ENCODE peak calls at places on chromosomes 16 and 17, in four cellular contexts. One of them, this sample, is unnamed.

GRCh38 chr17:77419547-77420475 is 279.0 kb downstream of the SEC14L1 start:
- DNase-seq in K562: peak
- DNase-seq in SK-N-SH: peak
- DNase-seq in WTC11: peak
- DNase-seq in this sample: no peak

GRCh38 chr17:10737786-10738185 is 8.0 kb upstream of the TMEM220 start:
- DNase-seq in WTC11: no peak
- DNase-seq in K562: no peak
- DNase-seq in SK-N-SH: no peak
- DNase-seq in this sample: peak

GRCh38 chr16:67396159-67396774 is 3.0 kb upstream of the TPPP3 start:
- DNase-seq in SK-N-SH: peak
- DNase-seq in WTC11: peak
- DNase-seq in K562: peak
- DNase-seq in this sample: no peak

GRCh38 chr17:31538080-31538762 is 146.7 kb downstream of the RAB11FIP4 start:
- DNase-seq in K562: no peak
- DNase-seq in WTC11: no peak
- DNase-seq in SK-N-SH: no peak
- DNase-seq in this sample: no peak

GRCh38 chr17:27544350-27545131 is 86.4 kb upstream of the LGALS9 start:
- DNase-seq in SK-N-SH: no peak
- DNase-seq in K562: peak
- DNase-seq in WTC11: no peak
- DNase-seq in this sample: no peak

GRCh38 chr17:48841395-48841831 is 10.6 kb downstream of the CALCOCO2 start:
- DNase-seq in WTC11: no peak
- DNase-seq in K562: no peak
- DNase-seq in SK-N-SH: no peak
- DNase-seq in this sample: no peak

GRCh38 chr17:66755101-66755943 is 79.6 kb upstream of the CACNG5 start:
- DNase-seq in SK-N-SH: no peak
- DNase-seq in WTC11: no peak
- DNase-seq in K562: no peak
- DNase-seq in this sample: no peak

GRCh38 chr17:3683054-3683511 is 12.9 kb downstream of the P2RX5 start:
- DNase-seq in SK-N-SH: peak
- DNase-seq in WTC11: peak
- DNase-seq in K562: peak
- DNase-seq in this sample: peak

GRCh38 chr16:67528870-67529638 is 425 bp downstream of the RIPOR1 start:
- DNase-seq in K562: no peak
- DNase-seq in SK-N-SH: peak
- DNase-seq in WTC11: peak
- DNase-seq in this sample: peak

GRCh38 chr17:27491713-27492190 is 35.5 kb downstream of the KSR1 start:
- DNase-seq in K562: peak
- DNase-seq in WTC11: no peak
- DNase-seq in SK-N-SH: no peak
- DNase-seq in this sample: no peak

GRCh38 chr17:63774982-63775290 is 966 bp downstream of the DDX42 start:
- DNase-seq in SK-N-SH: no peak
- DNase-seq in K562: no peak
- DNase-seq in WTC11: no peak
- DNase-seq in this sample: no peak

GRCh38 chr17:39002991-39003715 is 36.0 kb upstream of the FBXO47 start:
- DNase-seq in K562: peak
- DNase-seq in WTC11: no peak
- DNase-seq in SK-N-SH: no peak
- DNase-seq in this sample: no peak

GRCh38 chr16:57039148-57039812 is 49.9 kb downstream of the NLRC5 start:
- DNase-seq in WTC11: no peak
- DNase-seq in K562: no peak
- DNase-seq in SK-N-SH: no peak
- DNase-seq in this sample: no peak

GRCh38 chr16:77499373-77500285 is 64.8 kb upstream of the ADAMTS18 start:
- DNase-seq in WTC11: peak
- DNase-seq in K562: no peak
- DNase-seq in SK-N-SH: no peak
- DNase-seq in this sample: no peak

GRCh38 chr17:13413001-13413400 is 188.7 kb downstream of the HS3ST3A1 start:
- DNase-seq in SK-N-SH: no peak
- DNase-seq in K562: no peak
- DNase-seq in WTC11: no peak
- DNase-seq in this sample: no peak

GRCh38 chr17:54900457-54901229 is at the start of gene TOM1L1:
- DNase-seq in K562: peak
- DNase-seq in SK-N-SH: peak
- DNase-seq in WTC11: peak
- DNase-seq in this sample: peak

GRCh38 chr16:83843657-83844056 is 35.9 kb downstream of the HSBP1 start:
- DNase-seq in K562: no peak
- DNase-seq in WTC11: peak
- DNase-seq in SK-N-SH: no peak
- DNase-seq in this sample: no peak

GRCh38 chr17:65057520-65058075 is 1.1 kb upstream of the GNA13 start:
- DNase-seq in SK-N-SH: no peak
- DNase-seq in K562: no peak
- DNase-seq in WTC11: no peak
- DNase-seq in this sample: no peak

GRCh38 chr17:35912339-35912912 is 18.1 kb downstream of the RDM1 start:
- DNase-seq in WTC11: no peak
- DNase-seq in SK-N-SH: no peak
- DNase-seq in K562: peak
- DNase-seq in this sample: no peak

GRCh38 chr17:17036520-17036998 is 5.7 kb upstream of the MPRIP start:
- DNase-seq in WTC11: no peak
- DNase-seq in K562: no peak
- DNase-seq in SK-N-SH: no peak
- DNase-seq in this sample: no peak

GRCh38 chr16:63289834-63290460 is 1253.7 kb upstream of the CDH8 start:
- DNase-seq in SK-N-SH: peak
- DNase-seq in WTC11: peak
- DNase-seq in K562: peak
- DNase-seq in this sample: peak

GRCh38 chr17:50190278-50191069 is 11.0 kb downstream of the COL1A1 start:
- DNase-seq in K562: no peak
- DNase-seq in WTC11: no peak
- DNase-seq in SK-N-SH: no peak
- DNase-seq in this sample: no peak

GRCh38 chr16:5605404-5605803 is 507.8 kb upstream of the EEF2KMT start:
- DNase-seq in K562: no peak
- DNase-seq in SK-N-SH: no peak
- DNase-seq in WTC11: no peak
- DNase-seq in this sample: no peak
- TF ChIP-seq TEAD4 in K562: no peak
- TF ChIP-seq TEAD4 in SK-N-SH: no peak
- TF ChIP-seq TEAD4 in WTC11: no peak
- TF ChIP-seq TEAD4 in this sample: no peak

GRCh38 chr16:87553174-87553573 is 49.1 kb upstream of the JPH3 start:
- DNase-seq in SK-N-SH: no peak
- DNase-seq in K562: no peak
- DNase-seq in WTC11: no peak
- DNase-seq in this sample: no peak
- TF ChIP-seq TEAD4 in SK-N-SH: no peak
- TF ChIP-seq TEAD4 in K562: no peak
- TF ChIP-seq TEAD4 in WTC11: no peak
- TF ChIP-seq TEAD4 in this sample: no peak

DNA sequence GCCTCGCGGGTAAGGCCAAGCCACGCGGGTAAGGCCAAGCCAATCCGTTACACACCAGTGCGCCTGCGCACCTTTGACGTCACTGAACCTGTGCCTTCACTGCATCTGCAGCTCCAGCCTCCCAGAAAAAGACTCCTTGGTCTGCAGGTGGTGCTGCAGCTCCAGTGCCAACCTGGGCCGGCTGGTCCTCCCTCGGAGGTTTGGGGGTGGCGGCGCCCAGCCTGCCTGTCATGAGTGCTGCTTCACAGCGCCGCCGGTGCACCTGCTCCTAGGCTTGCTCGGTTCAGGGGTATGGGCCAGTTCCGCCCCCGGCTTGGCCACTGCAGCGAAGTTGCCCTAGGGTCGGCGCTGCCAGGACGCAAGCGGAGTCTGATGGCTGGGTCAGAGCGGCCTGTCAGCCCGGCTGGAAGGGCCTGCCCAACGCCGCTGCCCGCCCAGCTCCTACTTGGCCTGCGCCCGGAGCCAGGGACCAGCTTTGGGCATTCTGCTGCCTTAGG is 146.6 kb downstream of the USP22 start:
- DNase-seq in SK-N-SH: no peak
- DNase-seq in WTC11: no peak
- DNase-seq in K562: no peak
- DNase-seq in this sample: no peak
- TF ChIP-seq TEAD4 in SK-N-SH: no peak
- TF ChIP-seq TEAD4 in WTC11: no peak
- TF ChIP-seq TEAD4 in K562: no peak
- TF ChIP-seq TEAD4 in this sample: no peak

DNA sequence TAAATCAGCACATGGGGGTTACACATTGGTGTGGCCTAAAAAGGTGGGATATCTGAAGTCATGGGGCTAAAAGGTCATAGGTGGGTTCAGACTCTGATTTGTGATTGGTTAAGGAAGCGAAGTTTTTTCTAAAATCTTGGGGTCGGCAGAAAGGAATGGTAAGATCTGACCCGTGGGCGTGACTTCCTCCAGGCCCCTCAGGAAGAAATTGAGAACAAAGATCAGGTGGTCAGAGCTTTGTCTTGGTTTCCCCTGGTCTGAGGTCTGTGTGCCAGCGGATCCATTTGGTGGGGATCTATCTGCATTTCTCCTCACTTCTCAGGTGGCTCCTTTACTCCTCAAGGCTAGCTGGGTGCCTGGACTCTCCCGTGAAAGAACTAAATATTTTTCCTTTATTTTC is 302.8 kb downstream of the ABCC12 start:
- DNase-seq in SK-N-SH: no peak
- DNase-seq in K562: no peak
- DNase-seq in WTC11: no peak
- DNase-seq in this sample: no peak
- TF ChIP-seq TEAD4 in SK-N-SH: no peak
- TF ChIP-seq TEAD4 in K562: no peak
- TF ChIP-seq TEAD4 in WTC11: no peak
- TF ChIP-seq TEAD4 in this sample: no peak

GRCh38 chr17:45749831-45750335 is 34.2 kb upstream of the CRHR1 start:
- DNase-seq in K562: no peak
- DNase-seq in SK-N-SH: no peak
- DNase-seq in WTC11: no peak
- DNase-seq in this sample: no peak
- TF ChIP-seq TEAD4 in K562: no peak
- TF ChIP-seq TEAD4 in SK-N-SH: no peak
- TF ChIP-seq TEAD4 in WTC11: no peak
- TF ChIP-seq TEAD4 in this sample: no peak

DNA sequence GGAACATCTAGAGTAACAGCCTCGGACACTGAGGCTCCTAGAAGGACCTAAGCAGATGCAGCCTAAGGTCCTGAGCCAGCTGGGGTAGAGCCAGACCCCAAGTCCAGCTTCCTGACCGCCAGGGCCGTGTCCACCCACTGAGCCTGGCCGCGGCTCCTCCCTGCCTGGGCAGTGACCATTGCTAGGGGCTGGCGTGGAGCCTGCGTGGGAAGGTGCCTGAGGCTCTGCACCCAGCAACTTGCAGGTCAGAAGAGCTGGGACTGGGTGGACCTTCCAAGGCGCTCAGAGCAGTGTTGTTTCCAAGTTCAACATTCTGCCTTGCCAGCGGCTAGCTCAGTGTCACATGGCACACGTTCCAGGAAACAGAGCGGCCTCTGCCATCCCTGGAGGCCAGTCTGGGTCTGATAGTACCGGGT is 209.6 kb upstream of the CIBAR2 start:
- DNase-seq in WTC11: no peak
- DNase-seq in K562: peak
- DNase-seq in SK-N-SH: peak
- DNase-seq in this sample: no peak
- TF ChIP-seq TEAD4 in WTC11: no peak
- TF ChIP-seq TEAD4 in K562: no peak
- TF ChIP-seq TEAD4 in SK-N-SH: no peak
- TF ChIP-seq TEAD4 in this sample: no peak

GRCh38 chr17:76252040-76252954 is 12.0 kb upstream of the RNF157 start:
- DNase-seq in WTC11: no peak
- DNase-seq in SK-N-SH: no peak
- DNase-seq in K562: no peak
- DNase-seq in this sample: no peak

GRCh38 chr17:76255801-76256429 is 9.2 kb upstream of the UBALD2 start:
- DNase-seq in K562: no peak
- DNase-seq in WTC11: no peak
- DNase-seq in SK-N-SH: no peak
- DNase-seq in this sample: no peak

GRCh38 chr17:76251478-76252039 is 11.3 kb upstream of the RNF157 start:
- DNase-seq in WTC11: no peak
- DNase-seq in SK-N-SH: no peak
- DNase-seq in K562: no peak
- DNase-seq in this sample: no peak

GRCh38 chr17:76250141-76250540 is 9.8 kb upstream of the RNF157 start:
- DNase-seq in K562: no peak
- DNase-seq in WTC11: no peak
- DNase-seq in SK-N-SH: no peak
- DNase-seq in this sample: no peak

DNA sequence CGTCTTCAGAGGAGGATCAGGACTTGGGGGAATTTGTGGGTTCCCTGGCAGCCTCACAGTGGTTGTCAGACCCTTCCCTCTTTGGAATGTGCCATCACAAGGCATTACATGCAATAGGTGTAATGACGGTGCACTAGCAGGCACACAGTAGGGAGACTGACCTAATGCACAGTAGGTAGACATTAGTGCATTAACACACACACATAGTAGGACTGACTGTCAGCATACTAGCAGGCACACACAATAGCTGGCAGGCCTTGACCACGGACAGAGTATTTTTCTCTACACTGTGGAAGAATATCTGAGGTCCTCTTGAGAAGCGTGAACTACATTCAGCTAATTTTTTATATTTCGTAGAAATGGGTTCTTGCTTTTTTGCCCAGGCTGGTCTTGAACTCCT is 10.9 kb upstream of the UBALD2 start:
- DNase-seq in K562: no peak
- DNase-seq in WTC11: no peak
- DNase-seq in SK-N-SH: no peak
- DNase-seq in this sample: no peak
- TF ChIP-seq TEAD4 in K562: no peak
- TF ChIP-seq TEAD4 in WTC11: no peak
- TF ChIP-seq TEAD4 in SK-N-SH: no peak
- TF ChIP-seq TEAD4 in this sample: no peak

DNA sequence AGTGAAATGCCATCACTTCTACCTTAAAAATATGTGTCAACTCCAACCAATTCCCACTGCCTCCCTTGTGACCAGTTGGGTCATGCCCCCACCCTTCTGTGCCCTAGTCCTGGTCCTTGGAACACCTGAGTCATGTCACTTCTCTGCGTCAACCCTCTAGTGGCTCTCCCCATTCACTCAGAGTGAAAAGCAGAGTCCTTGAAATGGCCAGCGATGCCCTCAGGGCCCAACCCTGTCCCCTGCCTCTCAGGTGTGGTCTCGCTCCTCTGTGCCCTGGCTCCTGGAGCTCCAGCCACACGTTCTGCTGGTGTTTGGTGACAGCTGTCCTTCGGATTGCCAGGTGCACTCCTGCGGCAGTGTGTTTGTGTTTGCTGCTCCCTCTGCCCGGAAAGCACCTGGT is 89.2 kb downstream of the SPECC1 start:
- DNase-seq in K562: no peak
- DNase-seq in SK-N-SH: no peak
- DNase-seq in WTC11: no peak
- DNase-seq in this sample: no peak
- TF ChIP-seq TEAD4 in K562: no peak
- TF ChIP-seq TEAD4 in SK-N-SH: no peak
- TF ChIP-seq TEAD4 in WTC11: no peak
- TF ChIP-seq TEAD4 in this sample: no peak

This sample was measured in H1.